ENCODE peak calls at places on chromosomes 13 and 19, in nine cellular contexts. J, F, Q, K, W, T, D, O and I are unnamed samples.

GRCh38 chr19:46787331-46788100 is 878 bp downstream of the SLC1A5 start:
- DNase-seq in J (no peak), F (peak), Q (peak), K (peak), W (no peak), T (peak), D (peak), O (peak), I (peak)

GRCh38 chr13:37132211-37132610 is 26.7 kb upstream of the CSNK1A1L start:
- DNase-seq in J (no peak), F (no peak), Q (no peak), K (no peak), W (no peak), T (no peak), D (no peak), O (no peak), I (no peak)

GRCh38 chr13:110697842-110698241 is 8.1 kb downstream of the CARS2 start:
- DNase-seq in J (no peak), F (no peak), Q (no peak), K (no peak), W (no peak), T (no peak), D (no peak), O (no peak), I (no peak)

GRCh38 chr19:5048727-5049553 is 80.0 kb downstream of the KDM4B start:
- DNase-seq in J (no peak), F (no peak), Q (no peak), K (no peak), W (no peak), T (peak), D (peak), O (no peak), I (no peak)

GRCh38 chr13:99894105-99894504 is 77.5 kb downstream of the ZIC5 start:
- DNase-seq in J (no peak), F (no peak), Q (no peak), K (no peak), W (no peak), T (no peak), D (no peak), O (no peak), I (no peak)

GRCh38 chr19:16571689-16572331 is 405 bp downstream of the SLC35E1 start:
- DNase-seq in J (no peak), F (no peak), Q (peak), K (no peak), W (no peak), T (no peak), D (peak), O (no peak), I (peak)

GRCh38 chr19:41785653-41786052 is 10.7 kb upstream of the CEACAM3 start:
- DNase-seq in J (no peak), F (peak), Q (peak), K (no peak), W (peak), T (peak), D (peak), O (peak), I (peak)

GRCh38 chr19:46622118-46622446 is 2.8 kb downstream of the PTGIR start:
- DNase-seq in J (no peak), F (no peak), Q (no peak), K (no peak), W (no peak), T (no peak), D (no peak), O (no peak), I (no peak)

GRCh38 chr13:33547035-33547434 is 261.5 kb upstream of the STARD13 start:
- DNase-seq in J (no peak), F (no peak), Q (no peak), K (no peak), W (no peak), T (peak), D (no peak), O (no peak), I (no peak)

GRCh38 chr19:33686246-33686645 is 64.5 kb downstream of the CHST8 start:
- DNase-seq in J (no peak), F (no peak), Q (no peak), K (no peak), W (no peak), T (no peak), D (no peak), O (no peak), I (no peak)

GRCh38 chr19:1690570-1691307 is 38.3 kb upstream of the TCF3 start:
- DNase-seq in J (no peak), F (peak), Q (peak), K (no peak), W (peak), T (peak), D (peak), O (no peak), I (peak)

GRCh38 chr13:76764429-76764828 is 121.8 kb downstream of the KCTD12 start:
- DNase-seq in J (no peak), F (no peak), Q (no peak), K (peak), W (no peak), T (peak), D (peak), O (peak), I (no peak)

GRCh38 chr13:57787058-57787791 is 155.7 kb downstream of the PCDH17 start:
- DNase-seq in J (no peak), F (no peak), Q (no peak), K (no peak), W (no peak), T (no peak), D (peak), O (no peak), I (no peak)

GRCh38 chr13:19157461-19157860 is 24.2 kb downstream of the TUBA3C start:
- DNase-seq in J (no peak), F (no peak), Q (no peak), K (no peak), W (no peak), T (no peak), D (no peak), O (no peak), I (no peak)